ENCODE peak calls at places on chromosomes 5 and 9, in eight cellular contexts. One of them, this sample, is unnamed.

GRCh38 chr9:75979362-75979761 is 88.9 kb downstream of the PCSK5 start:
- DNase-seq in cardiac muscle cell: peak
- DNase-seq in AG10803: peak
- DNase-seq in testis: no peak
- DNase-seq in IMR-90: peak
- DNase-seq in hepatocyte: no peak
- DNase-seq in AG04449: no peak
- DNase-seq in breast epithelium: no peak
- DNase-seq in this sample: no peak

GRCh38 chr5:14138608-14139540 is 4.3 kb upstream of the TRIO start:
- DNase-seq in cardiac muscle cell: no peak
- DNase-seq in AG10803: no peak
- DNase-seq in testis: no peak
- DNase-seq in IMR-90: no peak
- DNase-seq in hepatocyte: no peak
- DNase-seq in AG04449: no peak
- DNase-seq in breast epithelium: no peak
- DNase-seq in this sample: no peak

GRCh38 chr5:57225553-57225952 is 51.7 kb downstream of the GPBP1 start:
- DNase-seq in cardiac muscle cell: no peak
- DNase-seq in AG10803: no peak
- DNase-seq in testis: no peak
- DNase-seq in IMR-90: no peak
- DNase-seq in hepatocyte: no peak
- DNase-seq in AG04449: no peak
- DNase-seq in breast epithelium: no peak
- DNase-seq in this sample: no peak

GRCh38 chr5:134647750-134648424 is 698 bp upstream of the SEC24A start:
- DNase-seq in cardiac muscle cell: no peak
- DNase-seq in AG10803: peak
- DNase-seq in testis: no peak
- DNase-seq in IMR-90: peak
- DNase-seq in hepatocyte: peak
- DNase-seq in AG04449: peak
- DNase-seq in breast epithelium: no peak
- DNase-seq in this sample: peak

GRCh38 chr5:175652741-175653663 is 4.9 kb upstream of the HRH2 start:
- DNase-seq in cardiac muscle cell: no peak
- DNase-seq in AG10803: no peak
- DNase-seq in testis: no peak
- DNase-seq in IMR-90: no peak
- DNase-seq in hepatocyte: no peak
- DNase-seq in AG04449: no peak
- DNase-seq in breast epithelium: no peak
- DNase-seq in this sample: no peak

GRCh38 chr9:123432331-123433236 is 76.6 kb downstream of the CRB2 start:
- DNase-seq in cardiac muscle cell: no peak
- DNase-seq in AG10803: no peak
- DNase-seq in testis: no peak
- DNase-seq in IMR-90: no peak
- DNase-seq in hepatocyte: no peak
- DNase-seq in AG04449: no peak
- DNase-seq in breast epithelium: peak
- DNase-seq in this sample: no peak

GRCh38 chr9:111050819-111051218 is 12.5 kb upstream of the LPAR1 start:
- DNase-seq in cardiac muscle cell: no peak
- DNase-seq in AG10803: peak
- DNase-seq in testis: no peak
- DNase-seq in IMR-90: peak
- DNase-seq in hepatocyte: no peak
- DNase-seq in AG04449: no peak
- DNase-seq in breast epithelium: no peak
- DNase-seq in this sample: no peak

GRCh38 chr5:6732634-6733410 is 19.6 kb downstream of the TENT4A start:
- DNase-seq in cardiac muscle cell: no peak
- DNase-seq in AG10803: peak
- DNase-seq in testis: peak
- DNase-seq in IMR-90: peak
- DNase-seq in hepatocyte: no peak
- DNase-seq in AG04449: no peak
- DNase-seq in breast epithelium: no peak
- DNase-seq in this sample: no peak

GRCh38 chr5:84191296-84191695 is 193.4 kb downstream of the EDIL3 start:
- DNase-seq in cardiac muscle cell: peak
- DNase-seq in AG10803: peak
- DNase-seq in testis: no peak
- DNase-seq in IMR-90: peak
- DNase-seq in hepatocyte: no peak
- DNase-seq in AG04449: no peak
- DNase-seq in breast epithelium: no peak
- DNase-seq in this sample: no peak

GRCh38 chr9:105842023-105842644 is 147.8 kb downstream of the TMEM38B start:
- DNase-seq in cardiac muscle cell: peak
- DNase-seq in AG10803: peak
- DNase-seq in testis: peak
- DNase-seq in IMR-90: peak
- DNase-seq in hepatocyte: peak
- DNase-seq in AG04449: peak
- DNase-seq in breast epithelium: no peak
- DNase-seq in this sample: no peak

GRCh38 chr5:108148715-108149139 is 233.2 kb downstream of the FBXL17 start:
- DNase-seq in cardiac muscle cell: peak
- DNase-seq in AG10803: peak
- DNase-seq in testis: peak
- DNase-seq in IMR-90: peak
- DNase-seq in hepatocyte: peak
- DNase-seq in AG04449: no peak
- DNase-seq in breast epithelium: no peak
- DNase-seq in this sample: no peak

GRCh38 chr5:95761771-95762680 is 30.9 kb downstream of the RHOBTB3 start:
- DNase-seq in cardiac muscle cell: no peak
- DNase-seq in AG10803: peak
- DNase-seq in testis: no peak
- DNase-seq in IMR-90: peak
- DNase-seq in hepatocyte: no peak
- DNase-seq in AG04449: peak
- DNase-seq in breast epithelium: no peak
- DNase-seq in this sample: no peak

GRCh38 chr5:168295574-168296201 is 4.2 kb downstream of the WWC1 start:
- DNase-seq in cardiac muscle cell: peak
- DNase-seq in AG10803: peak
- DNase-seq in testis: peak
- DNase-seq in IMR-90: peak
- DNase-seq in hepatocyte: peak
- DNase-seq in AG04449: no peak
- DNase-seq in breast epithelium: peak
- DNase-seq in this sample: no peak
- H3K4me3 ChIP-seq in cardiac muscle cell: no peak
- H3K4me3 ChIP-seq in AG10803: no peak
- H3K4me3 ChIP-seq in testis: no peak
- H3K4me3 ChIP-seq in IMR-90: no peak
- H3K4me3 ChIP-seq in hepatocyte: no peak
- H3K4me3 ChIP-seq in AG04449: no peak
- H3K4me3 ChIP-seq in breast epithelium: peak
- H3K4me3 ChIP-seq in this sample: no peak

DNA sequence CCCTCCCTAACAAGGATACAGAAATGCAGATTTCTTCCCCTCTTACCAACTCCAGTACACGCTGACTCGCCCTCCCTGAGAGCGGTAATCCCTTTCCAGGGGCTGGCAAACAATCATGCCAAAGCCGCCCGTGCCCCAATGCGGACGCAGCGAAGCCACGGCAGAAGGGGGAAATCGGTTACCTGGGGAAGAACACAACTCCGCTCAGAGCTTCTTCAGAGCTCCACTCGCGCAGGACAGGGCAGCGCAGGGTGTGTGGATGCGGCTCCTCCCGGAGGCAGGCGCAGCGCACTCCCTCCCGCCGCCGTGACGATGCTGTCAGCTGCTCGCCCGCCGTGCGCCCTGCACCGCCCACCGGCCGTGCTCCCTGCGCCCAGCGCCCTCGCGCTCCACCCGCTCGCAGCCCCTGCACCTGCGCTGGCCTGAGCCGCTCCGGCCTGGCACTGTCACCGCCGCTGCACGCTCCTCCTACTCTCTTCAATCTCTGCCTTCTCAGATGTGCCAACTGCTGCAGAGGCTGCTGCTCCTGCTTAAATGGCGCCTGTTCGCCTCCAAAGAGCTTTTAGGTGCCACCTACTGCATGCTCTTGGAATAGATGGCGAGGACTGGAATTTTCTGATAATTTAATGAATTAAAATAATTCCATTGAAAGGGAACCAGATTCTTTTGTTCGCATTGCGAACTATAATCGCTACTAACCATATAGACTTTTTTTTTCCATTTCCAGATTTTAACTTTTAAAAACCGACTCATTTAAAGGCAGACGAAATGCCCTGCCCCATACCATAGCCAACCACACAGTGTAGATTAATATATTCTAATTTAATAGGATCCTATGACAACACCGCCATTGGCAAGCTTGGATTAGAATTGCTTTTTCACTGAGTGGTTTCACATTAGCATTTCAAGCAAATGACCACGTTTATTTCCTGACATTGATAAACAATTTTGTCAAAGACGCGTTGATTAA is at the start of gene DIRAS2:
- DNase-seq in cardiac muscle cell: peak
- DNase-seq in AG10803: peak
- DNase-seq in testis: peak
- DNase-seq in IMR-90: peak
- DNase-seq in hepatocyte: peak
- DNase-seq in AG04449: no peak
- DNase-seq in breast epithelium: peak
- DNase-seq in this sample: no peak
- TF ChIP-seq CTCF in cardiac muscle cell: peak
- TF ChIP-seq CTCF in AG10803: peak
- TF ChIP-seq CTCF in testis: peak
- TF ChIP-seq CTCF in IMR-90: peak
- TF ChIP-seq CTCF in hepatocyte: peak
- TF ChIP-seq CTCF in AG04449: peak
- TF ChIP-seq CTCF in breast epithelium: peak
- TF ChIP-seq CTCF in this sample: no peak

GRCh38 chr5:38692346-38692745 is 135.9 kb upstream of the LIFR start:
- DNase-seq in cardiac muscle cell: no peak
- DNase-seq in AG10803: no peak
- DNase-seq in testis: no peak
- DNase-seq in IMR-90: no peak
- DNase-seq in hepatocyte: no peak
- DNase-seq in AG04449: no peak
- DNase-seq in breast epithelium: no peak
- DNase-seq in this sample: no peak

GRCh38 chr5:38695021-38695961 is 138.8 kb upstream of the LIFR start:
- DNase-seq in cardiac muscle cell: no peak
- DNase-seq in AG10803: no peak
- DNase-seq in testis: peak
- DNase-seq in IMR-90: no peak
- DNase-seq in hepatocyte: no peak
- DNase-seq in AG04449: no peak
- DNase-seq in breast epithelium: no peak
- DNase-seq in this sample: no peak

GRCh38 chr5:38692780-38693507 is 136.5 kb upstream of the LIFR start:
- DNase-seq in cardiac muscle cell: no peak
- DNase-seq in AG10803: no peak
- DNase-seq in testis: no peak
- DNase-seq in IMR-90: no peak
- DNase-seq in hepatocyte: peak
- DNase-seq in AG04449: no peak
- DNase-seq in breast epithelium: no peak
- DNase-seq in this sample: no peak

DNA sequence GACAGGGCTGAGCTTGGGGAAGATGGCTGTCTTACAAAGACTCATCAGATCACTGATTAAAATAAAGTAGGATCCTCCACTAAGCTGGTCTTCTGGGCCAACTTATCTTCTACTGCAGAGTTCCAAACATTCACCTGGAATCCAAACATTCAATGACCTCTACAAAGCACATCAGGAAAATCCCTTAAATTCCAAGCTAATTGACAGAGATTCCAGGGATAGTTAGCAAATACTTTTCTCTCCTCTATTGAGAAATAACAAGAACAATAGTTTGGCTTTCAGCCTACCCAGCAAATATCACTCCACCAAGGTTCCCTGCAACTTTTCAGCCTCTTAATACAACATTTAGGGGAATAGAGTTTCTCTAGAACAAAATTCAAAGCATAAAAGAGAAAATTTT is 140.6 kb upstream of the LIFR start:
- DNase-seq in cardiac muscle cell: no peak
- DNase-seq in AG10803: peak
- DNase-seq in testis: no peak
- DNase-seq in IMR-90: no peak
- DNase-seq in hepatocyte: no peak
- DNase-seq in AG04449: no peak
- DNase-seq in breast epithelium: no peak
- DNase-seq in this sample: no peak
- H3K4me3 ChIP-seq in cardiac muscle cell: no peak
- H3K4me3 ChIP-seq in AG10803: no peak
- H3K4me3 ChIP-seq in testis: no peak
- H3K4me3 ChIP-seq in IMR-90: no peak
- H3K4me3 ChIP-seq in hepatocyte: no peak
- H3K4me3 ChIP-seq in AG04449: no peak
- H3K4me3 ChIP-seq in breast epithelium: no peak
- H3K4me3 ChIP-seq in this sample: no peak

GRCh38 chr5:157743163-157744054 is at the start of gene LSM11:
- DNase-seq in cardiac muscle cell: peak
- DNase-seq in AG10803: peak
- DNase-seq in testis: peak
- DNase-seq in IMR-90: peak
- DNase-seq in hepatocyte: peak
- DNase-seq in AG04449: no peak
- DNase-seq in breast epithelium: peak
- DNase-seq in this sample: peak

GRCh38 chr5:157744055-157745011 is 821 bp downstream of the LSM11 start:
- DNase-seq in cardiac muscle cell: peak
- DNase-seq in AG10803: no peak
- DNase-seq in testis: no peak
- DNase-seq in IMR-90: no peak
- DNase-seq in hepatocyte: no peak
- DNase-seq in AG04449: no peak
- DNase-seq in breast epithelium: no peak
- DNase-seq in this sample: no peak

GRCh38 chr5:157735991-157736390 is 4.8 kb downstream of the THG1L start:
- DNase-seq in cardiac muscle cell: no peak
- DNase-seq in AG10803: no peak
- DNase-seq in testis: no peak
- DNase-seq in IMR-90: no peak
- DNase-seq in hepatocyte: no peak
- DNase-seq in AG04449: no peak
- DNase-seq in breast epithelium: no peak
- DNase-seq in this sample: no peak

GRCh38 chr5:157739388-157740045 is 4.0 kb upstream of the LSM11 start:
- DNase-seq in cardiac muscle cell: no peak
- DNase-seq in AG10803: no peak
- DNase-seq in testis: no peak
- DNase-seq in IMR-90: no peak
- DNase-seq in hepatocyte: no peak
- DNase-seq in AG04449: no peak
- DNase-seq in breast epithelium: no peak
- DNase-seq in this sample: no peak

DNA sequence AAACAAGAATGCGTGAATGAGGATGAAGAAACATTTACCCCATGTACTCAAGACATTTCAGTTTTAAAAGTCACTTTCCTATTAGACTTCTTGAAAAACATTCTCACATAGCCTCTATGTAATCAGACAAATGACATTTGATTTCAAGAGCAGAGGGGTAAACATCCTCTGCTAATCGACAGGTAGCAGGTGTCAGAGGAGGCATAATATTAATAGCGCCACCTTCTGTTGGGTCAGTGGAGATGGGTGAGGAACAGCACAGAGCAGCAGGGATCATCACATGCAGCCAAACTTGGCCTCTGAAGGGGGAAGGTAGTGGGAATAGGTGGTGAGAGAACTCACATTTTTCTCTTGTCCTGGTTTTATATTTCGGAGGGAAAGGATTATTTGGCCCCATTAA is 3.3 kb upstream of the LSM11 start:
- DNase-seq in cardiac muscle cell: peak
- DNase-seq in AG10803: no peak
- DNase-seq in testis: no peak
- DNase-seq in IMR-90: no peak
- DNase-seq in hepatocyte: peak
- DNase-seq in AG04449: no peak
- DNase-seq in breast epithelium: no peak
- DNase-seq in this sample: no peak
- TF ChIP-seq CTCF in cardiac muscle cell: peak
- TF ChIP-seq CTCF in AG10803: peak
- TF ChIP-seq CTCF in testis: peak
- TF ChIP-seq CTCF in IMR-90: peak
- TF ChIP-seq CTCF in hepatocyte: peak
- TF ChIP-seq CTCF in AG04449: peak
- TF ChIP-seq CTCF in breast epithelium: peak
- TF ChIP-seq CTCF in this sample: peak